ENCODE peak calls at places on chromosomes 12 and 14, in nine cellular contexts. T is AG09309, N is neural progenitor cell, O is HCT116, K is fibroblast of lung, M is epithelial cell of esophagus, Z is mucosa of descending colon, V is astrocyte of the cerebellum, Q is GM12865. G is an unnamed sample.

GRCh38 chr12:94282675-94283074 is 134.3 kb downstream of the PLXNC1 start:
- DNase-seq in T (no peak), Z (no peak), M (no peak), N (no peak), O (no peak), V (no peak), K (no peak), Q (peak; percentile 35), G (peak; percentile 9)

GRCh38 chr14:22830329-22831010 is 783 bp downstream of the MRPL52 start:
- DNase-seq in T (no peak), M (no peak), Q (no peak), K (no peak), Z (no peak), O (no peak), N (no peak), V (no peak), G (no peak)

GRCh38 chr12:9241301-9241700 is 33.1 kb upstream of the PZP start:
- DNase-seq in V (no peak), M (no peak), Q (no peak), T (no peak), N (no peak), Z (no peak), K (no peak), O (no peak), G (no peak)

GRCh38 chr12:6462234-6462995 is 8.1 kb downstream of the VAMP1 start:
- DNase-seq in O (no peak), K (no peak), N (no peak), T (no peak), V (no peak), Q (no peak), M (no peak), Z (no peak), G (no peak)

GRCh38 chr14:55097894-55098560 is 31.0 kb upstream of the LGALS3 start:
- DNase-seq in M (peak; percentile 75), Q (peak; percentile 96), V (no peak), K (no peak), N (no peak), T (no peak), O (no peak), Z (no peak), G (no peak)

GRCh38 chr12:82479511-82479910 is 121.2 kb downstream of the METTL25 start:
- DNase-seq in Q (no peak), M (peak; percentile 73), T (peak; percentile 23), O (no peak), N (peak; percentile 20), Z (no peak), V (peak; percentile 40), K (peak; percentile 16), G (no peak)

GRCh38 chr12:131714759-131715158 is 3.9 kb downstream of the SFSWAP start:
- DNase-seq in T (no peak), Q (no peak), N (no peak), M (no peak), K (no peak), O (no peak), Z (no peak), V (no peak), G (no peak)

GRCh38 chr12:102824218-102824835 is 92.7 kb downstream of the PAH start:
- DNase-seq in O (no peak), M (peak; percentile 47), K (no peak), Q (peak; percentile 9), N (peak; percentile 94), T (no peak), V (no peak), Z (peak; percentile 25), G (peak; percentile 89)

GRCh38 chr12:99810718-99811593 is 163.4 kb downstream of the GARIN6 start:
- DNase-seq in O (peak; percentile 15), M (peak; percentile 15), T (no peak), K (peak; percentile 41), Q (peak; percentile 4), Z (no peak), N (no peak), V (peak; percentile 1), G (peak; percentile 42)

GRCh38 chr14:30132201-30132600 is 204.6 kb upstream of the PRKD1 start:
- DNase-seq in T (no peak), Z (no peak), V (no peak), Q (no peak), N (no peak), O (no peak), M (no peak), K (no peak), G (no peak)

GRCh38 chr14:90519262-90519920 is 122.6 kb downstream of the CALM1 start:
- DNase-seq in T (no peak), N (no peak), Z (no peak), V (no peak), K (no peak), O (no peak), M (no peak), Q (no peak), G (no peak)
- TF ChIP-seq CTCF in T (no peak), N (no peak), Z (no peak), V (no peak), K (no peak), O (no peak), M (no peak), Q (no peak), G (no peak)

GRCh38 chr12:119088917-119089667 is 89.6 kb upstream of the HSPB8 start:
- DNase-seq in T (no peak), N (peak; percentile 81), K (no peak), M (no peak), Q (no peak), V (no peak), Z (no peak), O (no peak), G (no peak)
- H3K4me3 ChIP-seq in T (no peak overlapping the region), N (peak overlapping the region; percentile 14), K (no peak overlapping the region), M (no peak overlapping the region), Q (no peak overlapping the region), V (no peak overlapping the region), Z (no peak overlapping the region), O (no peak overlapping the region), G (no peak overlapping the region)

GRCh38 chr14:24818054-24818822 is 184.2 kb upstream of the GZMB start:
- DNase-seq in O (no peak), K (no peak), Q (no peak), N (no peak), T (no peak), V (no peak), Z (peak; percentile 60), M (no peak), G (peak; percentile 9)

GRCh38 chr14:24818823-24819341 is 184.9 kb upstream of the GZMB start:
- DNase-seq in M (no peak), V (no peak), O (no peak), N (no peak), K (no peak), Z (peak; percentile 38), T (no peak), Q (no peak), G (no peak)

GRCh38 chr14:24816011-24816928 is 182.3 kb upstream of the GZMB start:
- DNase-seq in Q (no peak), M (peak; percentile 29), K (peak; percentile 20), N (no peak), T (no peak), V (no peak), Z (peak; percentile 44), O (no peak), G (no peak)

GRCh38 chr14:24816929-24817637 is 183.1 kb upstream of the GZMB start:
- DNase-seq in K (no peak), O (no peak), N (no peak), V (no peak), Z (peak; percentile 74), M (no peak), T (no peak), Q (no peak), G (no peak)

GRCh38 chr14:24817638-24818053 is 183.7 kb upstream of the GZMB start:
- DNase-seq in T (no peak), O (no peak), Z (peak; percentile 40), N (peak; percentile 25), Q (no peak), M (no peak), V (peak; percentile 53), K (peak; percentile 69), G (peak; percentile 64)
- TF ChIP-seq CTCF in T (peak; percentile 73), O (no peak), Z (no peak), N (peak; percentile 47), Q (no peak), M (no peak), V (peak; percentile 79), K (peak; percentile 75), G (peak; percentile 69)

GRCh38 chr14:80549141-80549540 is 337.8 kb upstream of the DIO2 start:
- DNase-seq in K (no peak), Z (no peak), O (no peak), N (no peak), V (no peak), T (no peak), M (peak; percentile 19), Q (no peak), G (peak; percentile 41)
- H3K4me3 ChIP-seq in K (no peak overlapping the region), Z (no peak overlapping the region), O (no peak overlapping the region), N (no peak overlapping the region), V (no peak overlapping the region), T (no peak overlapping the region), M (no peak overlapping the region), Q (no peak overlapping the region), G (no peak overlapping the region)

DNA sequence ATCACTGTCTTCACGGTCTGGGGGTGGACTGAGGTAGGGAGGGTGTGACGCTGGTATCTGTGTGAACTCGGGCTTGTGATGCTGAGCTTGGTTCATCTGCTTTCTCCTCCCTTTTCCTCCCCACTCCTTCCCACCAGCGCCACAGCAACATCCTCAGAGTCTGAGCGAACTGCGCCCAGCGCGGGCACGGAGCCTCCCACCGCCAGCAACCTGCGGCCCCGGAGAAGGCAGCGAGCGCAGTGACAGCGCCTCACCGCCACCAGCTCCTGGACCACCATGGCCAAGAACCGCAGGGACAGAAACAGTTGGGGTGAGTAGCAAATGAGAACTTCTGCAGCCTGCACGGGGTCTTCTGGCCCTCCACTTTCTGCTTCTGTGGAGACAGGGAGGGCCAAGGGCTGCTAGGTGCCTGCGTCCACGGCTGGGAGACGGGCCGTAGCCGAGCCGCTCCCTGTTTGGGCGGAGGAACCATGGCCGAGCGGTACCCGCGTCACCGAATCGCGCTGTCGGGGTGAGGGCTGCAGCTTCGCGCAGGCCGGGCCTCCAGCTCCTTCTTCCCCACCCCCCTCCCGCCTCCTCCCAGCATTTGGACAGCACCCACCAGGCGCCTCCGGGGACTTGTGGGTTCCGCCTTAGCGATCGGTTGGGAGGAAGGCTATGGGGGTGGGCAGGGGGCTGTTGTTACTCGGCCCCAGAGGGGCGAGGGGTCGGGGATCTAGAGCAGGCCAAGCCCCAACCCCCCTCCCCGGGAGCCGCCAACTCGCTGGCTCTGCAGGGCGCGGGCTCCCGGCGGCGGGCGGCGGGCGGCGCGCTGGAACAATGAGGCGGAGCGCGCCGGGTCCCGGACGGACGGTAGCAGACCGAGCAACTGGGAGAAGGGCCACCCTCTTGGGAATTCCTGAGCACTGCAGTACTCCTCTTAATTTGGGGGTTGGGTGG is at the start of gene ATL1:
- DNase-seq in K (peak; percentile 76), O (peak; percentile 29), V (peak; percentile 18), Z (peak; percentile 78), T (peak; percentile 25), N (peak; percentile 89), Q (peak; percentile 41), M (peak; percentile 80), G (peak; percentile 75)
- TF ChIP-seq CTCF in K (no peak), O (no peak), V (no peak), Z (no peak), T (no peak), N (no peak), Q (no peak), M (no peak), G (no peak)

GRCh38 chr14:92755495-92755894 is 7.1 kb upstream of the LGMN start:
- DNase-seq in V (no peak), O (no peak), Q (no peak), M (no peak), K (peak; percentile 14), N (no peak), T (no peak), Z (no peak), G (peak; percentile 57)
- H3K4me3 ChIP-seq in V (no peak overlapping the region), O (no peak overlapping the region), Q (no peak overlapping the region), M (no peak overlapping the region), K (no peak overlapping the region), N (no peak overlapping the region), T (no peak overlapping the region), Z (no peak overlapping the region), G (no peak overlapping the region)

G was measured in cardiac muscle cell.